ENCODE peak calls at places on chromosomes 11 and 22, in five cellular contexts. One of them, this sample, is unnamed.

GRCh38 chr11:797300-798092 is 585 bp downstream of the SLC25A22 start:
- DNase-seq in CD8-positive, alpha-beta T cell: peak
- DNase-seq in H1: no peak
- DNase-seq in SK-N-SH: peak
- DNase-seq in adrenal gland: peak
- DNase-seq in this sample: no peak

GRCh38 chr22:27283714-27284113 is 517.8 kb downstream of the MN1 start:
- DNase-seq in SK-N-SH: no peak
- DNase-seq in CD8-positive, alpha-beta T cell: no peak
- DNase-seq in adrenal gland: no peak
- DNase-seq in H1: no peak
- DNase-seq in this sample: no peak

GRCh38 chr11:86988351-86988881 is 33.2 kb upstream of the FZD4 start:
- DNase-seq in adrenal gland: no peak
- DNase-seq in SK-N-SH: no peak
- DNase-seq in CD8-positive, alpha-beta T cell: no peak
- DNase-seq in H1: no peak
- DNase-seq in this sample: no peak

GRCh38 chr22:19750666-19751490 is 9.7 kb upstream of the TBX1 start:
- DNase-seq in H1: no peak
- DNase-seq in SK-N-SH: no peak
- DNase-seq in adrenal gland: no peak
- DNase-seq in CD8-positive, alpha-beta T cell: no peak
- DNase-seq in this sample: no peak

GRCh38 chr11:124745835-124746620 is 6.0 kb downstream of the VSIG2 start:
- DNase-seq in SK-N-SH: no peak
- DNase-seq in CD8-positive, alpha-beta T cell: peak
- DNase-seq in H1: no peak
- DNase-seq in adrenal gland: no peak
- DNase-seq in this sample: no peak

GRCh38 chr22:46084943-46085830 is 65.1 kb upstream of the PPARA start:
- DNase-seq in H1: no peak
- DNase-seq in SK-N-SH: peak
- DNase-seq in CD8-positive, alpha-beta T cell: no peak
- DNase-seq in adrenal gland: peak
- DNase-seq in this sample: no peak

GRCh38 chr11:9916480-9916879 is 252.6 kb downstream of the SWAP70 start:
- DNase-seq in adrenal gland: no peak
- DNase-seq in SK-N-SH: no peak
- DNase-seq in CD8-positive, alpha-beta T cell: no peak
- DNase-seq in H1: no peak
- DNase-seq in this sample: no peak

GRCh38 chr11:32440920-32441319 is 5.6 kb upstream of the WT1 start:
- DNase-seq in H1: no peak
- DNase-seq in SK-N-SH: no peak
- DNase-seq in CD8-positive, alpha-beta T cell: no peak
- DNase-seq in adrenal gland: no peak
- DNase-seq in this sample: no peak

GRCh38 chr11:44607324-44607962 is 42.0 kb downstream of the CD82 start:
- DNase-seq in H1: no peak
- DNase-seq in SK-N-SH: no peak
- DNase-seq in adrenal gland: no peak
- DNase-seq in CD8-positive, alpha-beta T cell: no peak
- DNase-seq in this sample: peak

GRCh38 chr11:77036398-77036797 is 2.2 kb downstream of the B3GNT6 start:
- DNase-seq in adrenal gland: no peak
- DNase-seq in H1: no peak
- DNase-seq in SK-N-SH: no peak
- DNase-seq in CD8-positive, alpha-beta T cell: no peak
- DNase-seq in this sample: no peak

GRCh38 chr11:45658292-45658991 is 7.0 kb downstream of the CHST1 start:
- DNase-seq in SK-N-SH: no peak
- DNase-seq in adrenal gland: peak
- DNase-seq in CD8-positive, alpha-beta T cell: no peak
- DNase-seq in H1: peak
- DNase-seq in this sample: no peak
- H3K27ac ChIP-seq in SK-N-SH: peak
- H3K27ac ChIP-seq in adrenal gland: no peak
- H3K27ac ChIP-seq in CD8-positive, alpha-beta T cell: no peak
- H3K27ac ChIP-seq in H1: no peak
- H3K27ac ChIP-seq in this sample: no peak

GRCh38 chr11:61751384-61751783 is 1.1 kb upstream of the MYRF start:
- DNase-seq in CD8-positive, alpha-beta T cell: no peak
- DNase-seq in H1: no peak
- DNase-seq in SK-N-SH: no peak
- DNase-seq in adrenal gland: peak
- DNase-seq in this sample: no peak
- H3K27ac ChIP-seq in CD8-positive, alpha-beta T cell: no peak
- H3K27ac ChIP-seq in H1: no peak
- H3K27ac ChIP-seq in SK-N-SH: no peak
- H3K27ac ChIP-seq in adrenal gland: no peak
- H3K27ac ChIP-seq in this sample: no peak

GRCh38 chr22:23526588-23527315 is 53.3 kb downstream of the IGLL1 start:
- DNase-seq in H1: no peak
- DNase-seq in adrenal gland: no peak
- DNase-seq in SK-N-SH: peak
- DNase-seq in CD8-positive, alpha-beta T cell: no peak
- DNase-seq in this sample: no peak
- H3K27ac ChIP-seq in H1: no peak
- H3K27ac ChIP-seq in adrenal gland: no peak
- H3K27ac ChIP-seq in SK-N-SH: no peak
- H3K27ac ChIP-seq in CD8-positive, alpha-beta T cell: no peak
- H3K27ac ChIP-seq in this sample: no peak

GRCh38 chr11:75334402-75334891 is 17.0 kb downstream of the ARRB1 start:
- DNase-seq in adrenal gland: no peak
- DNase-seq in SK-N-SH: no peak
- DNase-seq in H1: no peak
- DNase-seq in CD8-positive, alpha-beta T cell: no peak
- DNase-seq in this sample: no peak

GRCh38 chr11:75334976-75335375 is 16.5 kb downstream of the ARRB1 start:
- DNase-seq in SK-N-SH: no peak
- DNase-seq in CD8-positive, alpha-beta T cell: no peak
- DNase-seq in H1: no peak
- DNase-seq in adrenal gland: no peak
- DNase-seq in this sample: no peak

GRCh38 chr11:75338516-75339218 is 12.8 kb downstream of the ARRB1 start:
- DNase-seq in CD8-positive, alpha-beta T cell: no peak
- DNase-seq in H1: no peak
- DNase-seq in adrenal gland: no peak
- DNase-seq in SK-N-SH: peak
- DNase-seq in this sample: no peak

GRCh38 chr11:75339685-75340409 is 11.6 kb downstream of the ARRB1 start:
- DNase-seq in CD8-positive, alpha-beta T cell: no peak
- DNase-seq in SK-N-SH: no peak
- DNase-seq in adrenal gland: no peak
- DNase-seq in H1: no peak
- DNase-seq in this sample: no peak

DNA sequence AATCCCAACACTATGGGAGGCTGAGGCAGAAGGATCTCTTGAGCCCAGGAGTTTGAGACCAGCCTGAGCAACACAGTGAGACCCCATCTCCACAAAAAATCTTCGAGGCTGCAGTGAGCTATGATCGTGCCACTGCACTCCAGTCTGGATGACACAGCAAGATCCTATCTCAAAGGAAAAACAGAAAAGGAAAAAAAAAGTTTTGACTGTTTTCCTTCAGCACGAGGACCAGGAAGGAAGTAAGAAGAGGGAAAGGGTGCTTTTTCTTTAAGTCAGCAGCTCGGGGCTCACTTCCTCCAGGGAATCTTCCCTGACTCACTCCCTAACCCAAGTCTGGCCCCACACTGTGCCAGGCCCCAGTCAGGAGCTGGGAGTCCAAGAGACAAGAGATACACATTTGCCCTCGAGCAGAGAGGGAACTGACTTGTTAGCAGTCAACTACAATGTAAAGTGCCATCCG is 14.2 kb downstream of the ARRB1 start:
- DNase-seq in CD8-positive, alpha-beta T cell: no peak
- DNase-seq in H1: no peak
- DNase-seq in adrenal gland: no peak
- DNase-seq in SK-N-SH: no peak
- DNase-seq in this sample: no peak
- H3K27ac ChIP-seq in CD8-positive, alpha-beta T cell: no peak
- H3K27ac ChIP-seq in H1: no peak
- H3K27ac ChIP-seq in adrenal gland: no peak
- H3K27ac ChIP-seq in SK-N-SH: peak
- H3K27ac ChIP-seq in this sample: no peak